ENCODE peak calls at places on chromosome 10, in eight cellular contexts. C, B, L, I, Z, S, P and X are unnamed samples.
A peak's percentile ranks its signal among the peaks of the same experiment; 100 is the strongest.

GRCh38 chr10:43939939-43940810 is 291.5 kb upstream of the ZNF32 start:
- DNase-seq in C (no peak), B (peak; percentile 9), L (no peak), I (no peak), Z (peak; percentile 24), S (peak; percentile 38), P (no peak), X (no peak)

GRCh38 chr10:86162696-86163400 is 203.7 kb downstream of the GRID1 start:
- DNase-seq in C (no peak), B (no peak), L (no peak), I (no peak), Z (no peak), S (no peak), P (no peak), X (peak; percentile 3)

GRCh38 chr10:110525349-110526260 is 27.9 kb downstream of the DUSP5 start:
- DNase-seq in C (no peak), B (no peak), L (no peak), I (no peak), Z (no peak), S (peak; percentile 29), P (peak; percentile 72), X (no peak)

GRCh38 chr10:117431160-117431559 is 55.9 kb upstream of the PDZD8 start:
- DNase-seq in C (no peak), B (no peak), L (no peak), I (no peak), Z (no peak), S (peak; percentile 82), P (peak; percentile 35), X (peak; percentile 16)

GRCh38 chr10:133616371-133617130 is 10.0 kb downstream of the FRG2B start:
- DNase-seq in C (no peak), B (no peak), L (no peak), I (no peak), Z (no peak), S (no peak), P (no peak), X (no peak)

GRCh38 chr10:87842776-87843497 is 20.4 kb downstream of the KLLN start:
- DNase-seq in C (no peak), B (no peak), L (no peak), I (no peak), Z (no peak), S (no peak), P (no peak), X (no peak)

GRCh38 chr10:121975295-121976086 is 474 bp upstream of the NSMCE4A start:
- DNase-seq in C (peak; percentile 45), B (no peak), L (no peak), I (no peak), Z (no peak), S (peak; percentile 37), P (no peak), X (no peak)

GRCh38 chr10:102396251-102396650 is 746 bp downstream of the NFKB2 start:
- DNase-seq in C (no peak), B (no peak), L (no peak), I (no peak), Z (no peak), S (no peak), P (no peak), X (no peak)

GRCh38 chr10:65620404-65621048 is 1305.3 kb upstream of the LRRTM3 start:
- DNase-seq in C (no peak), B (no peak), L (no peak), I (no peak), Z (no peak), S (peak; percentile 16), P (no peak), X (no peak)